ENCODE peak calls at places on chromosomes 13 and 19, in four cellular contexts. L is stimulated activated CD8-positive, alpha-beta memory T cell treated with anti-CD3 and anti-CD28 coated beads, Interleukin-7, amount 100 ng/mL, for 1 hour; I is esophagus muscularis mucosa; K is fibroblast of the conjunctiva. G is an unnamed sample.

GRCh38 chr13:28659611-28659970 is 661 bp downstream of the POMP start:
- DNase-seq in L (no peak), I (no peak), K (no peak), G (no peak)

GRCh38 chr13:24694907-24695306 is 14.7 kb downstream of the ATP12A start:
- DNase-seq in L (no peak), I (no peak), K (no peak), G (no peak)

GRCh38 chr19:49390978-49391304 is 2.9 kb downstream of the KASH5 start:
- DNase-seq in L (no peak), I (no peak), K (no peak), G (no peak)

GRCh38 chr19:10769533-10770491 is 51.9 kb downstream of the DNM2 start:
- DNase-seq in L (no peak), I (no peak), K (no peak), G (no peak)

GRCh38 chr13:24784319-24784718 is 20.4 kb downstream of the RNF17 start:
- DNase-seq in L (no peak), I (no peak), K (no peak), G (no peak)

GRCh38 chr19:47253467-47253881 is 2.9 kb upstream of the CCDC9 start:
- DNase-seq in L (no peak), I (no peak), K (no peak), G (no peak)

GRCh38 chr13:30409911-30410704 is 12.2 kb upstream of the UBE2L5 start:
- DNase-seq in L (no peak), I (no peak), K (no peak), G (no peak)

GRCh38 chr13:30580852-30581502 is 36.7 kb upstream of the USPL1 start:
- DNase-seq in L (no peak), I (no peak), K (no peak), G (no peak)

GRCh38 chr13:37349916-37350315 is 244.5 kb upstream of the CSNK1A1L start:
- DNase-seq in L (no peak), I (no peak), K (no peak), G (no peak)

GRCh38 chr19:10295305-10295846 is 5.6 kb downstream of the ICAM5 start:
- DNase-seq in L (peak; percentile 40), I (no peak), K (no peak), G (no peak)

GRCh38 chr19:4521170-4521887 is 3.0 kb upstream of the PLIN4 start:
- DNase-seq in L (no peak), I (no peak), K (no peak), G (no peak)

GRCh38 chr13:79937311-79938243 is 403.3 kb downstream of the SPRY2 start:
- DNase-seq in L (no peak), I (no peak), K (no peak), G (no peak)

G was measured in breast epithelium.